ENCODE peak calls at places on chromosomes 6 and 20, in four cellular contexts. B is activated T-cell treated with anti-CD3 and anti-CD28 coated beads for 4 hours, D is brain microvascular endothelial cell, L is SJSA1. A is an unnamed sample.

GRCh38 chr6:72863106-72863505 is 241.2 kb downstream of the KCNQ5 start:
- DNase-seq in B (no peak), L (no peak), D (no peak), A (no peak)

GRCh38 chr6:45714795-45715507 is 300.7 kb downstream of the CLIC5 start:
- DNase-seq in D (peak), L (peak), B (peak), A (peak)

GRCh38 chr20:50642288-50642803 is 49.0 kb downstream of the RIPOR3 start:
- DNase-seq in B (no peak), L (no peak), D (no peak), A (no peak)

GRCh38 chr20:1287306-1287705 is 21.2 kb downstream of the SNPH start:
- DNase-seq in D (no peak), L (no peak), B (no peak), A (no peak)

GRCh38 chr6:111481836-111482235 is 1.2 kb downstream of the REV3L start:
- DNase-seq in D (no peak), B (no peak), L (no peak), A (no peak)

GRCh38 chr20:1946762-1947534 is 46.9 kb downstream of the PDYN start:
- DNase-seq in B (no peak), L (no peak), D (no peak), A (peak)

GRCh38 chr6:151390276-151391020 is 911 bp downstream of the ZBTB2 start:
- DNase-seq in L (peak), B (peak), D (peak), A (peak)

GRCh38 chr6:68400396-68400795 is 234.7 kb upstream of the ADGRB3 start:
- DNase-seq in D (no peak), B (no peak), L (no peak), A (no peak)

GRCh38 chr20:58880994-58881752 is 28.7 kb downstream of the GNAS start:
- DNase-seq in D (no peak), L (no peak), B (no peak), A (no peak)

GRCh38 chr6:80269331-80269730 is 162.9 kb downstream of the BCKDHB start:
- DNase-seq in D (no peak), B (no peak), L (no peak), A (no peak)

GRCh38 chr6:85390105-85390728 is 59.7 kb upstream of the NT5E start:
- DNase-seq in B (no peak), D (no peak), L (no peak), A (no peak)

GRCh38 chr6:168092541-168092940 is 13.5 kb upstream of the FRMD1 start:
- DNase-seq in B (no peak), D (no peak), L (no peak), A (no peak)

GRCh38 chr20:517221-517620 is 26.4 kb downstream of the CSNK2A1 start:
- DNase-seq in B (no peak), D (no peak), L (no peak), A (no peak)

GRCh38 chr20:39069976-39070375 is 107.8 kb downstream of the DHX35 start:
- DNase-seq in B (no peak), D (no peak), L (no peak), A (no peak)

GRCh38 chr6:54847799-54848597 is 1.4 kb downstream of the FAM83B start:
- DNase-seq in B (no peak), L (no peak), D (no peak), A (no peak)

GRCh38 chr20:7696311-7696710 is 243.9 kb downstream of the HAO1 start:
- DNase-seq in L (no peak), B (no peak), D (peak), A (no peak)

GRCh38 chr20:43904195-43904594 is 10.5 kb upstream of the TOX2 start:
- DNase-seq in L (no peak), B (no peak), D (no peak), A (no peak)

GRCh38 chr6:119495230-119495683 is 145.7 kb upstream of the MAN1A1 start:
- DNase-seq in B (no peak), D (no peak), L (no peak), A (no peak)

GRCh38 chr20:56400001-56400640 is 7.7 kb downstream of the CSTF1 start:
- DNase-seq in L (no peak), B (peak), D (peak), A (peak)

GRCh38 chr6:131923356-131923755 is 27.8 kb downstream of the CCN2 start:
- DNase-seq in B (no peak), L (peak), D (peak), A (peak)

GRCh38 chr6:131586544-131586943 is 13.5 kb downstream of the ARG1 start:
- DNase-seq in B (no peak), D (no peak), L (no peak), A (no peak)

GRCh38 chr6:93624408-93624807 is 205.0 kb upstream of the EPHA7 start:
- DNase-seq in D (no peak), L (no peak), B (no peak), A (no peak)

GRCh38 chr6:132612449-132613116 is 11.5 kb downstream of the TAAR2 start:
- DNase-seq in B (no peak), L (no peak), D (no peak), A (no peak)

GRCh38 chr6:1602356-1602713 is 7.4 kb upstream of the FOXC1 start:
- DNase-seq in B (no peak), L (no peak), D (no peak), A (no peak)

GRCh38 chr6:115356371-115356770 is 704.3 kb downstream of the FRK start:
- DNase-seq in L (no peak), B (no peak), D (no peak), A (no peak)

A was measured in putamen.